ENCODE peak calls at places on chromosomes 3 and 15, in nine cellular contexts. S is GM13977, I is CD14-positive monocyte, U is WTC11, W is AG04449, G is tibial artery, Y is H9, B is ovary, Q is cardiac muscle cell. A is an unnamed sample.

GRCh38 chr3:46400000-46400734 is 6.7 kb downstream of the CCR5AS start:
- DNase-seq in S (no peak), I (no peak), U (no peak), W (no peak), G (no peak), Y (no peak), B (no peak), Q (peak; percentile 81), A (no peak)

GRCh38 chr3:133821767-133822638 is 16.4 kb downstream of the SRPRB start:
- DNase-seq in S (no peak), I (no peak), U (peak; percentile 61), W (no peak), G (peak; percentile 71), Y (peak; percentile 50), B (no peak), Q (peak; percentile 39), A (no peak)

GRCh38 chr15:60906275-60906674 is 322.8 kb downstream of the RORA start:
- DNase-seq in S (no peak), I (no peak), U (no peak), W (no peak), G (no peak), Y (no peak), B (no peak), Q (no peak), A (no peak)

GRCh38 chr3:184227481-184227935 is 1.9 kb upstream of the VWA5B2 start:
- DNase-seq in S (peak; percentile 85), I (no peak), U (peak; percentile 72), W (no peak), G (no peak), Y (peak; percentile 64), B (no peak), Q (peak; percentile 37), A (peak; percentile 79)

GRCh38 chr3:184541886-184542562 is 19.6 kb upstream of the EPHB3 start:
- DNase-seq in S (no peak), I (no peak), U (no peak), W (no peak), G (no peak), Y (peak; percentile 45), B (no peak), Q (no peak), A (peak; percentile 12)

GRCh38 chr3:51388286-51389029 is 2.6 kb upstream of the RBM15B start:
- DNase-seq in S (no peak), I (no peak), U (no peak), W (no peak), G (peak; percentile 60), Y (peak; percentile 56), B (no peak), Q (no peak), A (no peak)

GRCh38 chr3:71991051-71991450 is 206.1 kb upstream of the PROK2 start:
- DNase-seq in S (no peak), I (no peak), U (no peak), W (no peak), G (no peak), Y (no peak), B (no peak), Q (no peak), A (no peak)

GRCh38 chr3:128222771-128223386 is 69.6 kb downstream of the EEFSEC start:
- DNase-seq in S (no peak), I (no peak), U (no peak), W (no peak), G (no peak), Y (no peak), B (no peak), Q (no peak), A (no peak)

GRCh38 chr15:89419370-89419984 is 76.9 kb downstream of the RHCG start:
- DNase-seq in S (no peak), I (no peak), U (peak; percentile 93), W (no peak), G (no peak), Y (peak; percentile 86), B (no peak), Q (peak; percentile 87), A (no peak)

GRCh38 chr3:181253796-181254195 is 264.3 kb upstream of the DNAJC19 start:
- DNase-seq in S (no peak), I (no peak), U (no peak), W (no peak), G (no peak), Y (no peak), B (no peak), Q (peak; percentile 50), A (no peak)
- TF ChIP-seq CTCF in S (no peak), I (no peak), U (no peak), W (no peak), G (no peak), Y (no peak), B (no peak), Q (no peak), A (no peak)

GRCh38 chr15:98147415-98147814 is 186.9 kb downstream of the ARRDC4 start:
- DNase-seq in S (no peak), I (no peak), U (no peak), W (no peak), G (no peak), Y (no peak), B (no peak), Q (no peak), A (no peak)
- TF ChIP-seq CTCF in S (no peak), I (no peak), U (no peak), W (no peak), G (no peak), Y (no peak), B (no peak), Q (no peak), A (no peak)

DNA sequence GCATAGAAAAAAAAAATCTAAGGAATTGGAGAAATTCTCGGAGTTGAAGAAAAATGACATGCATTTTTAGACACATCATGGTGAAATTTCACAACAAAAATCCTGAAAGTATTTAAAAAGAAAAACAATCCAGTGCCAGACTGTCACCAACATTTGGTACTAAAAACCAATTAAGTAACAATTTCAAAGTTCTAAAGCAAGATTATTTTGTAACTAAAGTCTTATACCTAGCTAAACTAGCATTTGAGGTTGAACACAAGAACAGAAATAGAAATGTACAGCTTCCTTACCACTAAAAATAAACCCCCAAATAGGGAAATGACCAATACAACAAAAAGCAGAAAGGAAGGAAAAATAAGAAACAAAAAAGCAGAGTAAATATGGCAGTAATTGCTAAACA is 11.9 kb downstream of the TOMM70 start:
- DNase-seq in S (no peak), I (no peak), U (no peak), W (no peak), G (no peak), Y (no peak), B (no peak), Q (no peak), A (no peak)
- TF ChIP-seq CTCF in S (no peak), I (no peak), U (no peak), W (no peak), G (no peak), Y (no peak), B (no peak), Q (no peak), A (no peak)

GRCh38 chr3:159252772-159253384 is 451.0 kb downstream of the MFSD1 start:
- DNase-seq in S (peak; percentile 9), I (no peak), U (no peak), W (no peak), G (no peak), Y (no peak), B (no peak), Q (peak; percentile 31), A (peak; percentile 24)
- TF ChIP-seq CTCF in S (peak; percentile 67), I (peak; percentile 38), U (peak; percentile 80), W (peak; percentile 50), G (no peak), Y (peak; percentile 90), B (no peak), Q (peak; percentile 56), A (peak; percentile 54)

GRCh38 chr3:23741403-23741706 is 64.4 kb upstream of the UBE2E1 start:
- DNase-seq in S (no peak), I (no peak), U (no peak), W (no peak), G (no peak), Y (no peak), B (no peak), Q (no peak), A (no peak)

GRCh38 chr3:23739536-23739935 is 66.2 kb upstream of the UBE2E1 start:
- DNase-seq in S (no peak), I (no peak), U (no peak), W (no peak), G (no peak), Y (no peak), B (no peak), Q (no peak), A (no peak)

GRCh38 chr3:23746473-23746872 is 59.3 kb upstream of the UBE2E1 start:
- DNase-seq in S (no peak), I (no peak), U (no peak), W (no peak), G (no peak), Y (no peak), B (no peak), Q (no peak), A (no peak)

GRCh38 chr3:23740517-23741402 is 65.0 kb upstream of the UBE2E1 start:
- DNase-seq in S (peak; percentile 61), I (peak; percentile 64), U (no peak), W (no peak), G (peak; percentile 71), Y (no peak), B (no peak), Q (no peak), A (peak; percentile 63)

GRCh38 chr3:23743141-23743784 is 62.5 kb upstream of the UBE2E1 start:
- DNase-seq in S (no peak), I (no peak), U (peak; percentile 61), W (no peak), G (no peak), Y (peak; percentile 66), B (no peak), Q (peak; percentile 30), A (no peak)
- TF ChIP-seq CTCF in S (no peak), I (no peak), U (no peak), W (no peak), G (no peak), Y (peak; percentile 51), B (no peak), Q (no peak), A (no peak)

GRCh38 chr3:146163584-146163983 is 2.6 kb upstream of the PLOD2 start:
- DNase-seq in S (no peak), I (no peak), U (no peak), W (peak; percentile 92), G (no peak), Y (no peak), B (no peak), Q (no peak), A (no peak)
- TF ChIP-seq CTCF in S (no peak), I (no peak), U (no peak), W (no peak), G (peak; percentile 74), Y (peak; percentile 16), B (no peak), Q (peak; percentile 21), A (no peak)

A was measured in GM10248.